ENCODE peak calls at places on chromosomes 11 and 22, in five cellular contexts. H is esophagus muscularis mucosa, J is sigmoid colon, N is mammary epithelial cell, G is fibroblast of pulmonary artery. K is an unnamed sample.

GRCh38 chr22:27032121-27032761 is 374.9 kb downstream of the MIAT start:
- DNase-seq in H (no peak), J (peak), N (no peak), G (no peak), K (no peak)

GRCh38 chr11:72333657-72334056 is 89.7 kb upstream of the PHOX2A start:
- DNase-seq in N (no peak), J (no peak), H (no peak), G (peak), K (no peak)

GRCh38 chr11:122308286-122308685 is 192.3 kb upstream of the BLID start:
- DNase-seq in N (no peak), H (no peak), G (no peak), J (no peak), K (no peak)

GRCh38 chr11:35526370-35526792 is 965 bp upstream of the PAMR1 start:
- DNase-seq in H (peak), G (no peak), J (no peak), N (peak), K (peak)

GRCh38 chr22:22201185-22201924 is 43.2 kb upstream of the VPREB1 start:
- DNase-seq in N (no peak), G (peak), H (no peak), J (peak), K (peak)

GRCh38 chr22:45887202-45888131 is 89.5 kb downstream of the WNT7B start:
- DNase-seq in J (peak), H (no peak), G (no peak), N (peak), K (peak)

GRCh38 chr11:12269104-12269441 is 108.3 kb upstream of the PARVA start:
- DNase-seq in N (peak), J (peak), G (peak), H (no peak), K (peak)

GRCh38 chr11:85394288-85394687 is 232.9 kb downstream of the DLG2 start:
- DNase-seq in G (no peak), H (no peak), J (no peak), N (no peak), K (no peak)

GRCh38 chr11:88398372-88399140 is 61.0 kb upstream of the CTSC start:
- DNase-seq in J (no peak), G (peak), H (no peak), N (peak), K (peak)

GRCh38 chr11:122850076-122850631 is 11.9 kb downstream of the CRTAM start:
- DNase-seq in N (no peak), H (peak), J (no peak), G (peak), K (peak)

GRCh38 chr11:11449327-11449726 is 96.3 kb upstream of the CSNK2A3 start:
- DNase-seq in N (no peak), H (no peak), J (no peak), G (no peak), K (no peak)

GRCh38 chr11:44619931-44620725 is 54.7 kb downstream of the CD82 start:
- DNase-seq in H (peak), J (peak), N (no peak), G (no peak), K (no peak)

GRCh38 chr11:72102631-72102945 is 509 bp downstream of the LAMTOR1 start:
- DNase-seq in N (no peak), J (no peak), G (no peak), H (no peak), K (no peak)

GRCh38 chr11:13207270-13207664 is 70.3 kb upstream of the BMAL1 start:
- DNase-seq in J (no peak), G (no peak), N (no peak), H (no peak), K (peak)

GRCh38 chr22:36144886-36145541 is 15.5 kb downstream of the APOL3 start:
- DNase-seq in G (peak), H (no peak), J (peak), N (peak), K (peak)

DNA sequence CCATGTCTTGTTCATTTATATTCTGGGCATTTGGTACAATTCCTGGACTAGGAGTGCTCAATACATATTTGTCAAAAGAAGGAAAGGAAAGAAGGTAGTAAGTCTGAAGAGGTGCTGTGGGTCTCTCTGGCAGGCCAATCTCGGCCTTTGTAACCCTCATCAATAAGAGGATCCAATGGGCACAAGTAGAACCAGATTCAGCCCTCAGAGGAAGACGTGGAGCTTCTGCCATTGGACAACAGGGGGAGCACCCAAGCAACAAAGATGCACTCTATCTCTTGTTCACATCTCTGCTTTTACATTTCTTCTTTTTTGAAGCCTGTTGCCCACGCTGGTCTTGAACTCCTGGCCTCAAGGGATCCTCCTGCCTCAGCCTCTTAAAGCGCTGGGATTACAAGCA is 2.2 kb upstream of the VPS11 start:
- DNase-seq in J (no peak), N (no peak), H (no peak), G (peak), K (peak)
- TF ChIP-seq CTCF in J (no peak), N (peak), H (peak), G (peak), K (peak)

GRCh38 chr11:107593941-107594340 is 3.0 kb downstream of the ELMOD1 start:
- DNase-seq in H (no peak), N (no peak), J (no peak), G (no peak), K (no peak)
- H3K4me3 ChIP-seq in H (no peak), N (no peak), J (no peak), G (no peak), K (no peak)

DNA sequence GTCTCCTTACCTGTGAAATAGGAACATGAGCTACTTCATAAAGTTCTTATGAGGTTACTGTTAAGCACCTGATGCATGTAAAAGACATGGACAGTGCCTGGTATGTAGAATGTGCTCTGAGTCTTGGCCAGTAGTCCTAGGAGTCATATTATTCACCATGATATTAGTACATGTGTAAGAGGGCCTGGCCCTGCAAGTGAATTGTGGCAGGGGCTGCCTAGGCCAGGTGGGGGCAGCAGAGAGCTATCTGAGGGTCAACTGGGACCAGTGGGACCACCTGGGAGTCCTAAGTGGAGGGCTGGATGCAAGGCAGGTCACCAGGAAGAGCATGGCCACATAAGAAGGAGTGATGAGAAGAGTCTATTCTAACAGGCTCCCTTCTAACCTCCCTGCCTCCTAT is 529.5 kb downstream of the SOX6 start:
- DNase-seq in J (no peak), G (peak), N (peak), H (peak), K (peak)
- TF ChIP-seq CTCF in J (peak), G (peak), N (peak), H (peak), K (peak)

GRCh38 chr11:95556011-95556341 is 233.6 kb downstream of the FAM76B start:
- DNase-seq in J (no peak), N (no peak), G (no peak), H (no peak), K (no peak)

GRCh38 chr11:95559899-95560298 is 229.7 kb downstream of the FAM76B start:
- DNase-seq in J (no peak), G (no peak), N (no peak), H (no peak), K (peak)

GRCh38 chr11:95556342-95557151 is 233.0 kb downstream of the FAM76B start:
- DNase-seq in J (no peak), N (peak), G (peak), H (no peak), K (no peak)
- H3K4me3 ChIP-seq in J (no peak), N (no peak), G (no peak), H (no peak), K (no peak)

GRCh38 chr11:33177676-33178336 is 16.5 kb upstream of the CSTF3 start:
- DNase-seq in J (no peak), G (peak), H (no peak), N (no peak), K (no peak)

GRCh38 chr11:33182246-33182878 is 21.1 kb upstream of the CSTF3 start:
- DNase-seq in G (no peak), N (no peak), J (no peak), H (no peak), K (no peak)

GRCh38 chr11:33178443-33179154 is 17.3 kb upstream of the CSTF3 start:
- DNase-seq in N (no peak), G (no peak), H (no peak), J (no peak), K (no peak)

DNA sequence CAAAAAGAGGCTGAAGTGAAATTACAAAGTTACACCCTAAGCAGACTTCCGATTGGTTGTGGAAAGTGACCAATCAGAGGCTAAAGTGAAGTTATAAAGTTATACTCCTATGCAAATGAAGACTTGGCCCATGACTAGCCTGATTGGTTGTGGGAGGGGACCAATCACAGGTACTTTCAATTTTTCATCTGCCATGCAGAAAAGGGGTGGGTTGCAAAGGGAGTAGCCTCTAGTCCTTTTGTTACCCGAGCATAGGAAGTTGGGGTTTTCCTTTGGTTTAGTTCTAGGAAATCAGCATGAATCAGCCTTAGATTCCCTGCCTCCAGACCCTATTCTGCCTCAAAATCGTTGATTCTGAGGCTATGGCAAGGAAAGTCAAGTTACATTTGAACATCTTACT is 18.2 kb upstream of the CSTF3 start:
- DNase-seq in J (no peak), H (no peak), G (peak), N (no peak), K (no peak)
- TF ChIP-seq CTCF in J (no peak), H (no peak), G (no peak), N (no peak), K (no peak)

K was measured in epithelial cell of esophagus.